ENCODE peak calls at places on chromosomes 13 and 19, in eight cellular contexts. W is thoracic aorta; D is OCI-LY7; T is adrenal gland; C is CD4-positive, CD25-positive, alpha-beta regulatory T cell; Y is aorta; U is GM12878; S is neural progenitor cell. V is an unnamed sample. For H3K4me1, the result is how much of the 10 kb centered on the place peaks cover.

GRCh38 chr19:5682293-5682592 is 1.4 kb downstream of the HSD11B1L start:
- DNase-seq in S (no peak), T (peak), D (no peak), Y (no peak), U (no peak), W (no peak), C (no peak), V (no peak)

GRCh38 chr19:17402982-17403855 is 2.2 kb downstream of the BST2 start:
- DNase-seq in D (peak), C (peak), Y (peak), T (peak), W (no peak), U (no peak), S (peak), V (no peak)

GRCh38 chr13:75132800-75133695 is 348.9 kb downstream of the TBC1D4 start:
- DNase-seq in D (no peak), W (no peak), T (no peak), C (no peak), U (no peak), S (no peak), Y (no peak), V (no peak)

GRCh38 chr13:72151241-72151640 is 284.2 kb upstream of the DACH1 start:
- DNase-seq in C (no peak), S (no peak), Y (no peak), W (no peak), T (no peak), D (no peak), U (no peak), V (no peak)

GRCh38 chr19:30968210-30968609 is 381.0 kb downstream of the TSHZ3 start:
- DNase-seq in W (no peak), U (no peak), D (no peak), Y (no peak), T (peak), S (peak), C (no peak), V (no peak)

GRCh38 chr13:107466326-107466725 is 749.0 kb downstream of the LIG4 start:
- DNase-seq in U (no peak), S (no peak), Y (no peak), C (no peak), D (no peak), T (no peak), W (no peak), V (no peak)

GRCh38 chr13:63690672-63691071 is 2275.0 kb upstream of the PCDH20 start:
- DNase-seq in T (no peak), U (no peak), W (no peak), D (no peak), S (no peak), Y (no peak), C (no peak), V (no peak)

GRCh38 chr13:97853550-97853949 is 99.9 kb upstream of the IPO5 start:
- DNase-seq in T (no peak), S (no peak), W (no peak), C (no peak), Y (no peak), U (no peak), D (no peak), V (no peak)

GRCh38 chr13:113373811-113374485 is 10.0 kb upstream of the GRTP1 start:
- DNase-seq in W (no peak), C (no peak), T (no peak), S (no peak), Y (no peak), D (no peak), U (no peak), V (no peak)

GRCh38 chr19:49333426-49334288 is 1.5 kb upstream of the CD37 start:
- DNase-seq in C (peak), S (no peak), Y (peak), U (peak), W (no peak), D (peak), T (no peak), V (no peak)
- H3K4me1 ChIP-seq in C (half or more), S (under half), Y (under half), U (half or more), W (under half), D (half or more), T (under half), V (under half)

DNA sequence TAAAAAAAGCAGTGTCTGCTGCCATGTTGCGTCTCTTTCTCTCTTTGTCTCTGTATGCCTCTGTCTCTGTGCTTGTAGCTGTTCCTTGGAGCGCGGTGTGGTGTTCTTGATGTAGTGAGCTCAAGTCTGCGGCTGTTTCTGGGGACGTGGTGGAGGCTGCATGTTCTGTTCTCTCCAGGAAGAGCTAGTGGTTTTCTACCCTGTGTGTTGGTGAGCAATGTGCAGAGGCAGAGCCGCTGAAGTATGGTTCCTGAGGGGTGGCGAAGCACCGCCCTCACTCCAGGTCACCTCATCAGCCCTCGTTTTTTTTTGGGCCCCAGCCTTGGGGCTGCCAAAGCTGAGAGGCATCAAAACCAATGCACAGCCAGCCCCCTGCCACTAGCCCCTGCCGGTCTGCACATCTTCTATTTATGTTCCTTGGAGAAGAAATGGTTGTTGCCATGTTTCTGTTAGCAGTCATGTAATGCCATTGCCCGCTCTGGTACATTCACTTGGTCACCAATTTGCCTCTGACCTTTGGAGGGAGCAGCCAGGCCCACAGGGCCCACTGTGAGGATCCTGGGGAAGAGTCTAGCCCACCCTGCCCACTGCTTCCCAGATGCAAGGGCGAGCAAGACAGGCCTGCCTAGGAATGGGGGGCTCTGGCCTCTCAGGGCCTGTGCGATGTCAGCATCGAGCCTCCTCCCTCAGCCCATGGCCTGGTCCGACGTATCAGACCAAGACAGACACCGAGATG is 7.2 kb downstream of the HNRNPL start:
- DNase-seq in T (no peak), U (no peak), S (no peak), C (peak), W (no peak), Y (no peak), D (peak), V (no peak)
- H3K27ac ChIP-seq in T (no peak), U (no peak), S (no peak), C (peak), W (no peak), Y (no peak), D (peak), V (peak)

GRCh38 chr19:14512420-14512961 is 5.7 kb downstream of the DNAJB1 start:
- DNase-seq in T (no peak), U (no peak), D (no peak), Y (no peak), S (no peak), W (no peak), C (no peak), V (no peak)

GRCh38 chr19:14514215-14514871 is 3.9 kb downstream of the DNAJB1 start:
- DNase-seq in C (no peak), D (no peak), U (no peak), T (no peak), W (no peak), S (no peak), Y (no peak), V (no peak)

GRCh38 chr19:14509382-14509781 is 8.8 kb downstream of the DNAJB1 start:
- DNase-seq in C (no peak), U (no peak), D (no peak), S (no peak), W (no peak), Y (no peak), T (no peak), V (no peak)

GRCh38 chr19:14507704-14508246 is 10.4 kb downstream of the DNAJB1 start:
- DNase-seq in D (no peak), C (no peak), T (no peak), W (no peak), U (no peak), Y (no peak), S (no peak), V (no peak)

GRCh38 chr19:14511245-14511625 is 7.0 kb downstream of the DNAJB1 start:
- DNase-seq in D (no peak), S (no peak), Y (no peak), U (no peak), W (no peak), T (no peak), C (no peak), V (no peak)
- H3K4me1 ChIP-seq in D (under half), S (under half), Y (under half), U (under half), W (under half), T (under half), C (under half), V (under half)

DNA sequence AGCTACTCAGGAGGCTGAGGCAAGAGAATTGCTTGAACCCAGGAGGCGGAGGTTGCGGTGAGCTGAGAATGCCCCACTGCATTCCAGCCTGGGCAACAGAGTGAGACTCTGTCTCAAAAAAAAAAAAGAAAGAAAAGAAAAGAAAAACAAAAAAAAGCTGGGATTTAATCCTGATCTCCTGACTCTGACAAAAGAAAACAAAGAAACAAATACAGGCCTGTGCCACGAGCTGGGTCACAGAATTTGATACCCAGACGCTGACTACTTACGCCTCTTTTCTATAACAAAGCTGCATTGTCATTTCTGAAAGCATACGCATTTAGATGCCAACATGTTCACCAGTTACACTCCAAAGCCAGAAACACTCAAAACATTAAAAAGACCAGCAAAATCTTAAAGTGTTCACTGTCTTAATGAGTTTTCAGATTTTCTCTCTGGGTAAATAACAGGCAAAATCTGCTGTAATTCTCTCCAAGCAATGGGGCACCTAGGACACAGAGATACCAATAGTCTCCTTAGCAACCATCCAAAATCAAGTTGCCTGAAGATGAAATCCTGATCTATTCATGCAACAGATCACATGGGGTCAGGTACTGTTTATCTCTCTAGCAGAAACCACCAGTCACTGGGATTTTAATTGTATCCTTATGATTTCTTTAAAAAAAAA is 18.0 kb upstream of the GTF2F2 start:
- DNase-seq in T (no peak), S (peak), U (no peak), D (no peak), Y (no peak), W (no peak), C (no peak), V (no peak)
- H3K27ac ChIP-seq in T (no peak), S (peak), U (no peak), D (no peak), Y (no peak), W (no peak), C (no peak), V (peak)

DNA sequence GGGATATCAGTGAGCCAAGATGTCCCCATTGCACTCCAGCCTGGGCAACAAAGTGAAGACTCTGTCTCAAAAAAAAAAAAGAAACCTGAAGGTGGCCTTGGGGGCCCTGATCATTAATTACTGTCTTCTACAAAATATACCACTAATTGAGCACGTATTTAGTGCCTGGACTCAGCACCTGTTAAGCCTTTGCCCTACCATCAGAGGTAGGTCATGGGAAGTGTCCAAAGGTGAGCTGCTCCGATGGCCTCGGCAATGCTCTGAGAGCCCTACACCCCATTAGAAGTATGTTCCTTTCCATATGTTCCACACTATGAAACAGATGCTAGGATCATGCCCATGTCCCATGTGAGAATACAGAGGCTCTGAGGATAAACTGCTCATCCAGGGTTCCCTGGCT is 20.9 kb downstream of the NOSIP start:
- DNase-seq in Y (no peak), C (no peak), W (no peak), D (no peak), S (no peak), T (no peak), U (no peak), V (no peak)
- H3K4me1 ChIP-seq in Y (under half), C (half or more), W (under half), D (under half), S (under half), T (under half), U (under half), V (under half)

V was measured in tibial nerve.